ENCODE peak calls at places on chromosome 1, in four cellular contexts. D is pancreas, T is BJ, J is bronchial epithelial cell. I is an unnamed sample.

GRCh38 chr1:233424727-233425222 is 97.3 kb downstream of the MAP3K21 start:
- DNase-seq in T (no peak), D (no peak), J (peak), I (no peak)

GRCh38 chr1:7186382-7187120 is 401.3 kb downstream of the CAMTA1 start:
- DNase-seq in T (no peak), D (no peak), J (no peak), I (no peak)

GRCh38 chr1:84701366-84701765 is 11.1 kb upstream of the SSX2IP start:
- DNase-seq in T (no peak), D (no peak), J (no peak), I (no peak)

GRCh38 chr1:27000817-27001460 is 7.4 kb downstream of the TRNP1 start:
- DNase-seq in J (peak), D (no peak), T (no peak), I (no peak)

GRCh38 chr1:164638506-164639202 is 79.7 kb downstream of the PBX1 start:
- DNase-seq in J (no peak), T (no peak), D (no peak), I (no peak)

GRCh38 chr1:32240140-32240951 is 6.7 kb upstream of the FAM167B start:
- DNase-seq in D (peak), J (no peak), T (no peak), I (no peak)

GRCh38 chr1:86741947-86742572 is 37.7 kb downstream of the SH3GLB1 start:
- DNase-seq in D (no peak), T (no peak), J (peak), I (no peak)

GRCh38 chr1:190000365-190000872 is 477.2 kb downstream of the BRINP3 start:
- DNase-seq in D (no peak), J (peak), T (no peak), I (no peak)

GRCh38 chr1:248918126-248918525 is 12.1 kb downstream of the PGBD2 start:
- DNase-seq in J (no peak), T (no peak), D (no peak), I (no peak)

GRCh38 chr1:108644984-108645383 is 15.9 kb downstream of the HENMT1 start:
- DNase-seq in D (no peak), J (no peak), T (no peak), I (no peak)

GRCh38 chr1:6852136-6852890 is 67.1 kb downstream of the CAMTA1 start:
- DNase-seq in D (no peak), J (peak), T (no peak), I (no peak)

GRCh38 chr1:229619614-229620013 is 6.3 kb downstream of the TAF5L start:
- DNase-seq in J (no peak), T (no peak), D (no peak), I (no peak)

GRCh38 chr1:155007253-155007828 is 4.7 kb downstream of the ZBTB7B start:
- DNase-seq in J (no peak), D (peak), T (no peak), I (no peak)

GRCh38 chr1:70156529-70157120 is 48.8 kb downstream of the LRRC40 start:
- DNase-seq in T (no peak), D (no peak), J (peak), I (no peak)

GRCh38 chr1:170664828-170665617 is 1.1 kb downstream of the PRRX1 start:
- DNase-seq in J (no peak), D (peak), T (no peak), I (no peak)

GRCh38 chr1:29586991-29587745 is 350.8 kb downstream of the PTPRU start:
- DNase-seq in D (no peak), J (peak), T (no peak), I (no peak)

GRCh38 chr1:214086945-214087344 is 99.2 kb downstream of the PROX1 start:
- DNase-seq in J (no peak), T (no peak), D (no peak), I (no peak)

GRCh38 chr1:229048221-229048620 is 222.7 kb upstream of the RAB4A start:
- DNase-seq in T (no peak), D (no peak), J (no peak), I (no peak)

GRCh38 chr1:87888456-87888855 is 559.8 kb downstream of the LMO4 start:
- DNase-seq in J (no peak), D (no peak), T (peak), I (peak)

GRCh38 chr1:227234998-227235405 is 83.3 kb downstream of the CDC42BPA start:
- DNase-seq in D (no peak), J (peak), T (peak), I (peak)

GRCh38 chr1:175498002-175498401 is 245.4 kb downstream of the TNR start:
- DNase-seq in D (no peak), T (no peak), J (peak), I (no peak)

DNA sequence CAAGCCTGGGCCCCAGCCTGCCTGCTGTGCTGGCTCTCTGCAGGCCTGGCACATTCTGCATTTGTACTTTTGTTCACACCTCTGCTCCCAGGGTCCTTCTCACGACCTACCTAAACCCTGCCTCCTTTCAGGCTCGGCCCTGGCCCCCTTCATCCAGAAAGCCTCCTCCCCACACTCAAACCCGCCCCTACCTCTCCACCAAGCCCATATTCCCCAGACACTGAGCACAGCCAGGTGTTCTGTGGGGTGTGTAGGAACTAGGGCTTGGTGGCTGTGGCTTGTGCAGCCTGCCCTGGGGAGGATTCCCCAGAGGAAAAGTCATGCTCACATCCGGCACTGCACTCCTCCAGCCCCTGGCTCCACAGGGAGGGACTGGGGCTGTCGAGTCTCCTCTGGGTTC is 8.2 kb upstream of the MIXL1 start:
- DNase-seq in J (no peak), D (no peak), T (no peak), I (no peak)
- H3K4me3 ChIP-seq in J (no peak), D (no peak), T (no peak), I (no peak)

DNA sequence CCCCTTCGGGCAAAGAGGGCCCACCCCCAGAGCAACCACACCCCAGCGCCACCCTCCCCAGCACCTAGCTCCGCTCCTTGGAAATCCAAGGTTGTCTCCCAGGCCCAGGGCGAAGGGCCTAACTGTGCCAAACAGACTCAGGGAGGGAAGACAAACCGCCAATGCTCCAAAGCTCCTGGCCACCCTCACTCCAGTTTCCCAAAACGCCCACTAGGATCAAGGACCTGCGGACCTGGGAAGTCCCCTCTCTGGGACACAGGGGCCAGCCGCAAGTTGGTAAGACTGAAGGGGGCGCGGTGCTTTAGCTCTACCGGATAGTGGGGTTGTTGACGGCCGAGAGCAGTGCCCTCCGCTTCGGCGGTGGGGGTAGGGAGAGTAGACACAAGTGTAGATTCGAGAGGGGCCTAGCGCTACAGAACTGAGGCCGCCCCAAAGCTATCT is 581 bp downstream of the IRF6 start:
- DNase-seq in T (no peak), D (peak), J (peak), I (no peak)
- TF ChIP-seq CTCF in T (no peak), D (no peak), J (peak), I (no peak)

GRCh38 chr1:159173303-159173702 is 1.9 kb downstream of the CADM3 start:
- DNase-seq in D (no peak), T (no peak), J (no peak), I (no peak)
- H3K4me3 ChIP-seq in D (no peak), T (no peak), J (no peak), I (no peak)

GRCh38 chr1:19151537-19151936 is 58.5 kb downstream of the UBR4 start:
- DNase-seq in T (no peak), J (no peak), D (no peak), I (no peak)

GRCh38 chr1:19149736-19150135 is 60.3 kb downstream of the UBR4 start:
- DNase-seq in T (no peak), D (no peak), J (no peak), I (no peak)

GRCh38 chr1:19156676-19157075 is 53.4 kb downstream of the UBR4 start:
- DNase-seq in J (peak), D (no peak), T (no peak), I (no peak)

GRCh38 chr1:19154876-19155275 is 55.2 kb downstream of the UBR4 start:
- DNase-seq in D (no peak), J (no peak), T (no peak), I (no peak)

GRCh38 chr1:19153169-19153568 is 56.9 kb downstream of the UBR4 start:
- DNase-seq in D (no peak), J (no peak), T (no peak), I (no peak)
- TF ChIP-seq CTCF in D (no peak), J (no peak), T (no peak), I (peak)

GRCh38 chr1:184049836-184050468 is 1.6 kb upstream of the TSEN15 start:
- DNase-seq in T (no peak), J (no peak), D (no peak), I (no peak)

GRCh38 chr1:184051138-184051484 is 419 bp upstream of the TSEN15 start:
- DNase-seq in D (no peak), T (no peak), J (peak), I (no peak)

GRCh38 chr1:184049291-184049690 is 2.2 kb upstream of the TSEN15 start:
- DNase-seq in D (no peak), J (no peak), T (no peak), I (no peak)

GRCh38 chr1:184051485-184052193 is at the start of gene TSEN15:
- DNase-seq in D (peak), T (no peak), J (peak), I (no peak)

GRCh38 chr1:184050631-184051030 is 899 bp upstream of the TSEN15 start:
- DNase-seq in J (no peak), D (no peak), T (no peak), I (no peak)
- H3K4me3 ChIP-seq in J (no peak), D (no peak), T (no peak), I (peak)

DNA sequence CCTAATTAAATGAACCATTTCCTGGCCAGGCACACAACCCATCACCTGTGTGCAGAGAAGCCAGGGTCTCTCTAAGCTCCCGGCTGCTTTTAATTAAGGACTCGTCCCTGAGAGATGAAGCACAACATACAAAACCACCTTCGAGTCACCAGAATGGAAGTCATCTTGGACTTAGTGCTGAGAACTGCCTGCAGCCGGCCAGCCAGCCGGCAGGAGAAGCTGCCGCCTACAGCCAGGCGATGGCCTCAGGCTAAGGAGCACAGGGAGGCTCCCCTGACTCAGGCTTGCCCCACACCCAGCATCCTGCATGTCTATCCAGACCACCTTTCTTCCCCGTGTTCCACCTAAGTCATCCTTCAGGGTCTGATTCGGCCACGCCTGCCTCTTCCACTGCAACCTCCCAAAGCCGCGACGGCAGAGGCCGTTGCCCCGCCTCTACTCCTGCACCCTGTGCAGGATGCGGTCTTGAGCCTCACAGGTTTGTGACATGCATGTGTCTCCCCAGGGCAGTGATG is 83.6 kb downstream of the SLC66A1 start:
- DNase-seq in T (peak), D (no peak), J (peak), I (peak)
- TF ChIP-seq CTCF in T (peak), D (no peak), J (no peak), I (peak)

DNA sequence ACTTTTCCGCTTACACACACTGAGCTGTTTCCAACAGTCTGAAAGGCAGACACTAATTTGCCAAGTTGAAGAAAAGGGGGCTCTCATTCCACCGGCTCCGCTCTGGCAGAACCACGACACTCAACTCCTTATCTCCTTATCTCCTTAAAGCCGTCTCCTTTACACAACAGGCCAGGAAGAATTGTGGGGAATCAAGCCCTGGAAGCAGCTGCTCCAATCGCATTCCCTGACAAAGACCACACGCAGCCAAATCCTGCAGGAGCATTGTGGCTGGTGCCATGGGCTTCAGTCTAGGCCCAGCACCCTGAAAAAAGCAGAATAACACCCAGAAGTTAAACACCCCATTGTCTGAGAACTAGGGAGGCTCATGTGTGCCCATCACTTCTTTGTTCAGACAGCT is 24.1 kb downstream of the SUSD4 start:
- DNase-seq in J (no peak), T (no peak), D (no peak), I (no peak)
- H3K4me3 ChIP-seq in J (no peak), T (no peak), D (no peak), I (no peak)